ENCODE peak calls at places on chromosomes 6 and 20, in nine cellular contexts. One of them, this sample, is unnamed.
A peak's percentile ranks its signal among the peaks of the same experiment; 100 is the strongest.

GRCh38 chr6:161101517-161101916 is 109.9 kb downstream of the MAP3K4 start:
- DNase-seq in sigmoid colon: no peak
- DNase-seq in dorsolateral prefrontal cortex: no peak
- DNase-seq in uterus: no peak
- DNase-seq in cardiac fibroblast: peak; percentile 8
- DNase-seq in lower lobe of right lung: no peak
- DNase-seq in heart right ventricle: no peak
- DNase-seq in cardiac muscle cell: peak; percentile 43
- DNase-seq in neuronal stem cell: peak; percentile 18
- DNase-seq in this sample: no peak

GRCh38 chr6:37785688-37786270 is 33.7 kb upstream of the ZFAND3 start:
- DNase-seq in cardiac muscle cell: no peak
- DNase-seq in cardiac fibroblast: no peak
- DNase-seq in neuronal stem cell: no peak
- DNase-seq in uterus: no peak
- DNase-seq in lower lobe of right lung: no peak
- DNase-seq in heart right ventricle: no peak
- DNase-seq in sigmoid colon: no peak
- DNase-seq in dorsolateral prefrontal cortex: peak; percentile 72
- DNase-seq in this sample: no peak

GRCh38 chr6:138590796-138591709 is 91.8 kb upstream of the NHSL1 start:
- DNase-seq in cardiac fibroblast: peak; percentile 85
- DNase-seq in heart right ventricle: peak; percentile 72
- DNase-seq in cardiac muscle cell: peak; percentile 82
- DNase-seq in neuronal stem cell: peak; percentile 70
- DNase-seq in lower lobe of right lung: no peak
- DNase-seq in dorsolateral prefrontal cortex: no peak
- DNase-seq in sigmoid colon: peak; percentile 74
- DNase-seq in uterus: peak; percentile 43
- DNase-seq in this sample: peak; percentile 12

GRCh38 chr20:3751664-3752385 is 15.7 kb downstream of the ADISSP start:
- DNase-seq in cardiac fibroblast: peak; percentile 20
- DNase-seq in heart right ventricle: peak; percentile 74
- DNase-seq in lower lobe of right lung: peak; percentile 82
- DNase-seq in neuronal stem cell: no peak
- DNase-seq in sigmoid colon: peak; percentile 80
- DNase-seq in cardiac muscle cell: peak; percentile 58
- DNase-seq in dorsolateral prefrontal cortex: no peak
- DNase-seq in uterus: no peak
- DNase-seq in this sample: no peak

GRCh38 chr20:62501801-62502495 is 26.2 kb upstream of the GATA5 start:
- DNase-seq in uterus: no peak
- DNase-seq in cardiac muscle cell: no peak
- DNase-seq in dorsolateral prefrontal cortex: no peak
- DNase-seq in cardiac fibroblast: peak; percentile 90
- DNase-seq in heart right ventricle: no peak
- DNase-seq in lower lobe of right lung: no peak
- DNase-seq in neuronal stem cell: no peak
- DNase-seq in sigmoid colon: no peak
- DNase-seq in this sample: no peak

GRCh38 chr20:63553933-63554290 is at the start of gene FNDC11:
- DNase-seq in dorsolateral prefrontal cortex: no peak
- DNase-seq in cardiac fibroblast: peak; percentile 20
- DNase-seq in cardiac muscle cell: peak; percentile 70
- DNase-seq in uterus: peak; percentile 42
- DNase-seq in neuronal stem cell: peak; percentile 75
- DNase-seq in lower lobe of right lung: peak; percentile 69
- DNase-seq in sigmoid colon: no peak
- DNase-seq in heart right ventricle: peak; percentile 42
- DNase-seq in this sample: no peak

GRCh38 chr6:158793432-158793831 is 25.7 kb downstream of the EZR start:
- DNase-seq in sigmoid colon: no peak
- DNase-seq in cardiac muscle cell: peak; percentile 37
- DNase-seq in dorsolateral prefrontal cortex: no peak
- DNase-seq in lower lobe of right lung: no peak
- DNase-seq in neuronal stem cell: no peak
- DNase-seq in uterus: no peak
- DNase-seq in cardiac fibroblast: peak; percentile 70
- DNase-seq in heart right ventricle: no peak
- DNase-seq in this sample: no peak

GRCh38 chr20:380763-381580 is 412 bp downstream of the TRIB3 start:
- DNase-seq in heart right ventricle: peak; percentile 41
- DNase-seq in cardiac fibroblast: peak; percentile 61
- DNase-seq in cardiac muscle cell: peak; percentile 48
- DNase-seq in uterus: peak; percentile 47
- DNase-seq in lower lobe of right lung: peak; percentile 79
- DNase-seq in sigmoid colon: peak; percentile 71
- DNase-seq in neuronal stem cell: peak; percentile 48
- DNase-seq in dorsolateral prefrontal cortex: peak; percentile 56
- DNase-seq in this sample: no peak

GRCh38 chr6:127486934-127487333 is 27.7 kb upstream of the KIAA0408 start:
- DNase-seq in uterus: no peak
- DNase-seq in heart right ventricle: no peak
- DNase-seq in sigmoid colon: no peak
- DNase-seq in dorsolateral prefrontal cortex: no peak
- DNase-seq in cardiac muscle cell: no peak
- DNase-seq in cardiac fibroblast: no peak
- DNase-seq in neuronal stem cell: no peak
- DNase-seq in lower lobe of right lung: no peak
- DNase-seq in this sample: no peak

GRCh38 chr6:170140129-170140528 is 150.7 kb downstream of the DLL1 start:
- DNase-seq in sigmoid colon: peak; percentile 13
- DNase-seq in lower lobe of right lung: no peak
- DNase-seq in heart right ventricle: no peak
- DNase-seq in cardiac muscle cell: no peak
- DNase-seq in uterus: no peak
- DNase-seq in neuronal stem cell: no peak
- DNase-seq in dorsolateral prefrontal cortex: no peak
- DNase-seq in cardiac fibroblast: no peak
- DNase-seq in this sample: peak; percentile 2

GRCh38 chr6:71250050-71250689 is 38.4 kb upstream of the OGFRL1 start:
- DNase-seq in cardiac muscle cell: no peak
- DNase-seq in heart right ventricle: peak; percentile 29
- DNase-seq in neuronal stem cell: no peak
- DNase-seq in dorsolateral prefrontal cortex: no peak
- DNase-seq in cardiac fibroblast: peak; percentile 97
- DNase-seq in sigmoid colon: no peak
- DNase-seq in uterus: no peak
- DNase-seq in lower lobe of right lung: no peak
- DNase-seq in this sample: no peak

GRCh38 chr20:1505361-1505760 is 14.1 kb upstream of the SIRPB2 start:
- DNase-seq in lower lobe of right lung: no peak
- DNase-seq in dorsolateral prefrontal cortex: no peak
- DNase-seq in cardiac muscle cell: no peak
- DNase-seq in neuronal stem cell: no peak
- DNase-seq in heart right ventricle: no peak
- DNase-seq in sigmoid colon: no peak
- DNase-seq in uterus: no peak
- DNase-seq in cardiac fibroblast: peak; percentile 25
- DNase-seq in this sample: no peak

GRCh38 chr6:49849121-49849907 is 17.0 kb downstream of the CRISP1 start:
- DNase-seq in sigmoid colon: no peak
- DNase-seq in cardiac fibroblast: peak; percentile 66
- DNase-seq in neuronal stem cell: peak; percentile 41
- DNase-seq in dorsolateral prefrontal cortex: no peak
- DNase-seq in uterus: no peak
- DNase-seq in lower lobe of right lung: no peak
- DNase-seq in cardiac muscle cell: peak; percentile 83
- DNase-seq in heart right ventricle: no peak
- DNase-seq in this sample: no peak

GRCh38 chr6:38508894-38509293 is 130.8 kb downstream of the BTBD9 start:
- DNase-seq in lower lobe of right lung: no peak
- DNase-seq in cardiac muscle cell: peak; percentile 27
- DNase-seq in cardiac fibroblast: peak; percentile 41
- DNase-seq in heart right ventricle: no peak
- DNase-seq in neuronal stem cell: no peak
- DNase-seq in sigmoid colon: no peak
- DNase-seq in dorsolateral prefrontal cortex: no peak
- DNase-seq in uterus: no peak
- DNase-seq in this sample: no peak

GRCh38 chr6:21937466-21937865 is 343.9 kb downstream of the SOX4 start:
- DNase-seq in uterus: no peak
- DNase-seq in dorsolateral prefrontal cortex: no peak
- DNase-seq in cardiac muscle cell: peak; percentile 36
- DNase-seq in lower lobe of right lung: no peak
- DNase-seq in heart right ventricle: no peak
- DNase-seq in sigmoid colon: no peak
- DNase-seq in neuronal stem cell: no peak
- DNase-seq in cardiac fibroblast: no peak
- DNase-seq in this sample: no peak

GRCh38 chr20:11777861-11778570 is 139.7 kb upstream of the BTBD3 start:
- DNase-seq in cardiac muscle cell: no peak
- DNase-seq in dorsolateral prefrontal cortex: no peak
- DNase-seq in lower lobe of right lung: no peak
- DNase-seq in cardiac fibroblast: peak; percentile 54
- DNase-seq in sigmoid colon: no peak
- DNase-seq in heart right ventricle: no peak
- DNase-seq in uterus: no peak
- DNase-seq in neuronal stem cell: no peak
- DNase-seq in this sample: no peak
- H3K4me3 ChIP-seq in cardiac muscle cell: no peak overlapping the region
- H3K4me3 ChIP-seq in dorsolateral prefrontal cortex: peak overlapping the region; percentile 15
- H3K4me3 ChIP-seq in lower lobe of right lung: no peak overlapping the region
- H3K4me3 ChIP-seq in cardiac fibroblast: peak overlapping the region; percentile 27
- H3K4me3 ChIP-seq in sigmoid colon: no peak overlapping the region
- H3K4me3 ChIP-seq in heart right ventricle: no peak overlapping the region
- H3K4me3 ChIP-seq in uterus: no peak overlapping the region
- H3K4me3 ChIP-seq in neuronal stem cell: no peak overlapping the region
- H3K4me3 ChIP-seq in this sample: peak overlapping the region; percentile 9

DNA sequence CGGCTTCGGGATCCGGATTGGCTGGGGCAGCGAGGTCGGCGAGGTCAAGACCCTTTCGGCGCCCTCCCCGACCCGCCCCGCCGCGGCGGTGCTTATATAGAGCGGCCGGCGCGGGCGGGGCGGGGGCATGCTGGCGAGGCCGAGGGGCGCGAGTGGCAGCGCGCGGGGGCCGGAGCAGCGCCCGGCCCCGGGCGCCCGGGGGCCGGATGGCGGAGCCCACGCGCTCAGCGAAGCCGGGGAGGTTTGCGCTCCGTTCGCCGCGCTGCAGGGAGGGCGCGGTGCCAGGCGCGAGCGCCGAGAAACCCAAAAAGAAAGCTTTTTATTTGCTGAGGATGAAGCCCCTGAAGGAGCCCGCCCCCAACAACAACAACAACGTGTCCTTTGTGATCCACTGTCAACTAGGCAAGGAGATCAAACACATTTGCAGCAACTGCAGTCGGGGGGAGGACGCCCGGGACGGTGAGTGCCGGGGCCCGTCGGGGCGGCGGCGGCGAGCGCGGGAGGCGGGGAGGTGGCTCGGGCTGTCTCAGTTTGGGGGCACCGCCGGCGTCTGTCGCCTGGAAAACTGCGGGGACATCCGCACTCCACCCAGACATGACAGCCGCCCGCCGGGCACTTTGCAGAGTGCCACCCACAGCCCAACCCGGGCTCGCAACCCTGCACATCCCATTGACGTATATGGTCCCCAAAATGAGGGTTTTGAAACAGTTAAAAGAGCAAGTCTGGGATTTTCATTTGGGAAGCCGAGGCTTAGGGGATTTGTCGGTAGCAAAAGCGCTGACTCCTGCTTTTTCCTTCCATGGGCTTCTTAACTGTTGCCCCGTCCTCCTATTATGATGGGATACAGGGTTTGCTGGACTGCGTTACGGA is 297.3 kb downstream of the PHACTR1 start:
- DNase-seq in lower lobe of right lung: no peak
- DNase-seq in uterus: no peak
- DNase-seq in cardiac fibroblast: peak; percentile 20
- DNase-seq in cardiac muscle cell: no peak
- DNase-seq in heart right ventricle: peak; percentile 12
- DNase-seq in neuronal stem cell: no peak
- DNase-seq in dorsolateral prefrontal cortex: peak; percentile 43
- DNase-seq in sigmoid colon: no peak
- DNase-seq in this sample: no peak
- H3K4me3 ChIP-seq in lower lobe of right lung: peak overlapping the region; percentile 61
- H3K4me3 ChIP-seq in uterus: peak overlapping the region; percentile 27
- H3K4me3 ChIP-seq in cardiac fibroblast: peak overlapping the region; percentile 51
- H3K4me3 ChIP-seq in cardiac muscle cell: peak overlapping the region; percentile 73
- H3K4me3 ChIP-seq in heart right ventricle: peak overlapping the region; percentile 73
- H3K4me3 ChIP-seq in neuronal stem cell: peak overlapping the region; percentile 72
- H3K4me3 ChIP-seq in dorsolateral prefrontal cortex: peak overlapping the region; percentile 69
- H3K4me3 ChIP-seq in sigmoid colon: peak overlapping the region; percentile 48
- H3K4me3 ChIP-seq in this sample: peak overlapping the region; percentile 45

DNA sequence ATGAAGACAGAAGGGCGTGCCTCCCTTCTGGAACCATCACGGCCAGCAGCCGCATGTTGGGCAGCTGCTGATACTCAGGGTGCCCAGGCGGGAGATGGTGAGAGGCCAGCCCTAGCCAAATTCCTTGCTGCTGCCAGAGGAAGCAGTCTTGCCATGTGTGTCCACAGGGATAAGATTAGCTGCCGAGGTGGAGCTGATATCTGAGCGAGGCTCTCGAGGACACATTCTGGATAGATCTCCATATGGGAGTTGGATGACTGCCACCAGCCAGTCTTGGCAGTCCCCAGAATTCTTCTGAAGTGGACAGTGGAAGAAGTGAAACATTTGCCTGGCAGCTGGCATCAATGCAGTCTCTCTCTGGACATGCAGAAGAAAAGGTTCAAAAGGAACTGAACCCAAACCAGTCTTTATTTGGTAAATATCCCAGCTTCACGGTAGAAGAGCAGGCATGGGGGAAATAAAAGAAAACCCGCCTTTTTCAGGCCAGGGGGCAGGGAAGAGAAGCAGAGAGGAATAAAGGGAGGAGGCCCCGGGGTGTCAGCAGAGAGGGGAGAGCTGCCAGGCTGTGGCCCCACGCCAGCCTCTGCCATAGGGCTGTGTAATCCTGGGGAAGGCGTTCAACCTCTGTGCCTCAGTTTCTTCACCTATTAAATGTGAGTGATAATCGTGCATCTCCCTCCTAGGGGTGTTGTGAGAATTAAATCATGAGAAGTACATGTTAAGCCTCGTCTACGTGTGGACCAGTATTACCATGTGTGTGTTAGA is 3.7 kb upstream of the FUCA2 start:
- DNase-seq in uterus: no peak
- DNase-seq in cardiac muscle cell: peak; percentile 17
- DNase-seq in dorsolateral prefrontal cortex: peak; percentile 61
- DNase-seq in sigmoid colon: peak; percentile 66
- DNase-seq in neuronal stem cell: no peak
- DNase-seq in heart right ventricle: peak; percentile 83
- DNase-seq in lower lobe of right lung: peak; percentile 48
- DNase-seq in cardiac fibroblast: no peak
- DNase-seq in this sample: no peak
- H3K4me3 ChIP-seq in uterus: no peak overlapping the region
- H3K4me3 ChIP-seq in cardiac muscle cell: no peak overlapping the region
- H3K4me3 ChIP-seq in dorsolateral prefrontal cortex: no peak overlapping the region
- H3K4me3 ChIP-seq in sigmoid colon: no peak overlapping the region
- H3K4me3 ChIP-seq in neuronal stem cell: no peak overlapping the region
- H3K4me3 ChIP-seq in heart right ventricle: no peak overlapping the region
- H3K4me3 ChIP-seq in lower lobe of right lung: no peak overlapping the region
- H3K4me3 ChIP-seq in cardiac fibroblast: no peak overlapping the region
- H3K4me3 ChIP-seq in this sample: no peak overlapping the region

DNA sequence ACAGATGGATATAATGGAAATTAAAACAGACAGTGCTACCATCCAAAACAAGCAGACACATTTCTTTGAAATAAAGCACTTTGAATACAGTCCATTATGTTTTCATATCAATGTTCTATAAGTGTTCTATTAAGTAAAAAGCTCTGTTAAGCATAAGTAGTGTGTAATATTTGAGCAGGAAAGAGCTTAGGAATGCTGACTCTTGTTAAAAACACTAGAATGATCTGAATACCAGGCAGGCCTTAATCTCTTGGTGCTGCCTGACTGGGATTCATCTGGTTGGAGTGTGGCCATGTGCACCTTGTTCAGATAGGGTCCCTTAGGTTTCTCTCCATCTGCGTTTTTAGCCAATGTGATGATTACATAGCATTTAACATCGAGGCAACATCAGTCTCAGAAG is 130.9 kb downstream of the KIF6 start:
- DNase-seq in uterus: no peak
- DNase-seq in sigmoid colon: no peak
- DNase-seq in cardiac muscle cell: no peak
- DNase-seq in dorsolateral prefrontal cortex: no peak
- DNase-seq in heart right ventricle: no peak
- DNase-seq in lower lobe of right lung: no peak
- DNase-seq in neuronal stem cell: no peak
- DNase-seq in cardiac fibroblast: no peak
- DNase-seq in this sample: no peak
- H3K4me3 ChIP-seq in uterus: no peak overlapping the region
- H3K4me3 ChIP-seq in sigmoid colon: no peak overlapping the region
- H3K4me3 ChIP-seq in cardiac muscle cell: no peak overlapping the region
- H3K4me3 ChIP-seq in dorsolateral prefrontal cortex: no peak overlapping the region
- H3K4me3 ChIP-seq in heart right ventricle: no peak overlapping the region
- H3K4me3 ChIP-seq in lower lobe of right lung: no peak overlapping the region
- H3K4me3 ChIP-seq in neuronal stem cell: no peak overlapping the region
- H3K4me3 ChIP-seq in cardiac fibroblast: no peak overlapping the region
- H3K4me3 ChIP-seq in this sample: no peak overlapping the region

This sample was measured in gastrocnemius medialis.